ENCODE peak calls at places on chromosomes 4 and X, in nine cellular contexts. I, Y, P, D, Q, E, K, O and G are unnamed samples.
A peak's percentile ranks its signal among the peaks of the same experiment; 100 is the strongest.

GRCh38 chrX:132564026-132564425 is 75.2 kb upstream of the MBNL3 start:
- DNase-seq in I (peak; percentile 24), Y (peak; percentile 21), P (no peak), D (peak; percentile 28), Q (no peak), E (no peak), K (no peak), O (no peak), G (no peak)

GRCh38 chr4:41218703-41219102 is 4.4 kb upstream of the APBB2 start:
- DNase-seq in I (no peak), Y (no peak), P (no peak), D (no peak), Q (no peak), E (no peak), K (no peak), O (no peak), G (no peak)

GRCh38 chr4:83153312-83153915 is 38.9 kb upstream of the PLAC8 start:
- DNase-seq in I (no peak), Y (peak; percentile 9), P (no peak), D (no peak), Q (no peak), E (no peak), K (no peak), O (no peak), G (no peak)

GRCh38 chr4:14726441-14727405 is 275.6 kb upstream of the CPEB2 start:
- DNase-seq in I (peak; percentile 65), Y (peak; percentile 40), P (no peak), D (peak; percentile 28), Q (no peak), E (no peak), K (peak; percentile 19), O (no peak), G (no peak)

GRCh38 chrX:17192111-17192510 is 182.9 kb upstream of the NHS start:
- DNase-seq in I (peak; percentile 5), Y (no peak), P (no peak), D (no peak), Q (no peak), E (no peak), K (no peak), O (no peak), G (no peak)

GRCh38 chr4:133921280-133922195 is 280.1 kb downstream of the PABPC4L start:
- DNase-seq in I (peak; percentile 29), Y (peak; percentile 44), P (no peak), D (peak; percentile 55), Q (no peak), E (no peak), K (no peak), O (no peak), G (no peak)

GRCh38 chr4:85448880-85449763 is 25.8 kb upstream of the ARHGAP24 start:
- DNase-seq in I (no peak), Y (no peak), P (no peak), D (no peak), Q (no peak), E (no peak), K (no peak), O (no peak), G (no peak)

GRCh38 chr4:110287130-110287529 is 88.7 kb upstream of the ELOVL6 start:
- DNase-seq in I (peak; percentile 87), Y (peak; percentile 69), P (no peak), D (peak; percentile 75), Q (no peak), E (no peak), K (no peak), O (no peak), G (peak; percentile 17)

GRCh38 chr4:1577818-1578217 is 106.3 kb downstream of the FAM53A start:
- DNase-seq in I (no peak), Y (no peak), P (no peak), D (no peak), Q (no peak), E (no peak), K (no peak), O (no peak), G (no peak)

GRCh38 chrX:1165535-1166196 is 46.8 kb downstream of the CRLF2 start:
- DNase-seq in I (no peak), Y (peak; percentile 12), P (no peak), D (peak; percentile 0), Q (peak; percentile 47), E (peak; percentile 50), K (no peak), O (no peak), G (no peak)

GRCh38 chr4:113368056-113368455 is 318.6 kb downstream of the ANK2 start:
- DNase-seq in I (peak; percentile 91), Y (no peak), P (peak; percentile 37), D (no peak), Q (no peak), E (no peak), K (no peak), O (no peak), G (peak; percentile 70)

GRCh38 chr4:76758290-76758882 is 139.6 kb downstream of the SOWAHB start:
- DNase-seq in I (peak; percentile 88), Y (peak; percentile 91), P (no peak), D (peak; percentile 88), Q (peak; percentile 55), E (no peak), K (no peak), O (no peak), G (no peak)

DNA sequence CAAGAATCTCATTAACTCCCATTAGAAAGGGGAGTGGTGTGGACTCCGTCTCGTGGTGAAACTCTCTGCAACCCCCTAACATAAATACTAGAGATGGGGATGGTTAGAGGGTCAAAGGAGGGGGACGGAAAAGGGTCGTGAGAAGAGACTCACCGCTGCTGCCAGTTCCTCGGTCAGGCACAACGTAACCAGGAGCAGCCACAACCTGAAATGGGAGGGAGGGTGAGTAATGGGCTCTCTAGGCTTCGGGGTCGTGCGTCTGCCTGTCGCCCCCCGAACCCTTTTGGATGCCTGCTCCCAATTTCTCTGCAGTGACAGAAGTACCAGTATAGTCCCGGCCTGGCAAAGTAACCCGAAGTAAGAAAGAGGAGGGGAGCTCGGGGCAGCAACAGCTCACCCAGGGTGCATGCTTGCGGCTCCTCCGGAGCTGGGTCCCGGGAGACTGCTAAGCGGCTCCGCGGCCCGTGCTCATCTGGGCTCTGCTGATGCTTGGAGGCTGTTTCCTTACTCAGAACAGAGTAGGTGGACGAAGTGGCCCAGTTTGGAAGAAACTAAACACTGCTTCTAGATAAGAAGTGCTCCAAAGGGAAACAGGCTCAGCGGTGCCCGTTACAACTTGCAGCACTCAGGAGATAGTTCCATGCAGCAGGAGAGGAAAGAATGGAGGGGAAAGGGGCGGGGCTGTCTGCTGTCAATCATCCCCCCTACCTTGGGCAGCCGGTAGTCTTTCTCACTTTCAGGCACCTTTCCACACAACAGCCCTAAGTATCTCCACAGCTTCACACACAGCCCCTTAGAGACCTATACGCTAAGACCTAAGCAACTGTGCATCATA is at the start of gene COL4A6:
- DNase-seq in I (no peak), Y (no peak), P (no peak), D (no peak), Q (peak; percentile 77), E (peak; percentile 60), K (no peak), O (no peak), G (no peak)
- H3K4me3 ChIP-seq in I (peak within 1 kb of the TSS; percentile 61), Y (peak within 1 kb of the TSS; percentile 61), P (no peak within 1 kb of the TSS), D (peak within 1 kb of the TSS; percentile 65), Q (peak within 1 kb of the TSS; percentile 87), E (peak within 1 kb of the TSS; percentile 62), K (no peak within 1 kb of the TSS), O (peak within 1 kb of the TSS; percentile 37), G (peak within 1 kb of the TSS; percentile 60)

GRCh38 chr4:143554728-143555597 is 41.5 kb downstream of the SMARCA5 start:
- DNase-seq in I (no peak), Y (no peak), P (no peak), D (no peak), Q (no peak), E (no peak), K (no peak), O (no peak), G (no peak)

GRCh38 chr4:143559757-143560147 is 46.2 kb downstream of the SMARCA5 start:
- DNase-seq in I (peak; percentile 7), Y (no peak), P (no peak), D (no peak), Q (no peak), E (no peak), K (no peak), O (no peak), G (no peak)

GRCh38 chr4:143555676-143556075 is 42.2 kb downstream of the SMARCA5 start:
- DNase-seq in I (peak; percentile 5), Y (no peak), P (no peak), D (peak; percentile 5), Q (no peak), E (no peak), K (no peak), O (no peak), G (no peak)

GRCh38 chr4:143558286-143558685 is 44.8 kb downstream of the SMARCA5 start:
- DNase-seq in I (no peak), Y (no peak), P (no peak), D (no peak), Q (no peak), E (no peak), K (no peak), O (no peak), G (no peak)

GRCh38 chr4:143558823-143559756 is 45.6 kb downstream of the SMARCA5 start:
- DNase-seq in I (peak; percentile 54), Y (peak; percentile 66), P (peak; percentile 13), D (peak; percentile 58), Q (peak; percentile 68), E (peak; percentile 79), K (peak; percentile 79), O (peak; percentile 52), G (no peak)
- TF ChIP-seq CTCF in I (peak; percentile 39), Y (peak; percentile 57), P (peak; percentile 48), D (peak; percentile 40), Q (peak; percentile 83), E (peak; percentile 52), K (peak; percentile 44), O (peak; percentile 63), G (peak; percentile 30)

DNA sequence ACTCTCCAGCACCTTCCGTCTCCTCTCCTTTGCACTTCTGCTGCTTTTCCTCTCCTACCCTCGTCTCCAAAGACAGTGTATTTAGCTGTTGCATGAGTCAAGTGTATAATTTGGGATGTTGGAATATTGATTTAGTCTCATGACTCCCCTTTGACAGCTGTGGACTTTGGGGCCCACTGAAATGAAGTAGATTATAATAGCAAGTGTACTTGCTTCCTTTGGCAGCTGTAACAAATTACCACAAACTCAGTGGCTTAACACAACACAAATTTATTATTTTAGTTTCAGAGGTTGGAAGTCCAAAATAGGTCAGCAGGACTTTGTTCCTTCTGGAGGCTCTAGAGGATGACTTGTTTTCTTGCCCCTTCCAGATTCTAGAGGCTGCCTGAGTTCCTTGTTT is 29.5 kb upstream of the MSL3 start:
- DNase-seq in I (no peak), Y (no peak), P (no peak), D (no peak), Q (no peak), E (no peak), K (no peak), O (no peak), G (no peak)
- H3K4me3 ChIP-seq in I (no peak overlapping the region), Y (no peak overlapping the region), P (no peak overlapping the region), D (no peak overlapping the region), Q (no peak overlapping the region), E (no peak overlapping the region), K (no peak overlapping the region), O (no peak overlapping the region), G (no peak overlapping the region)

DNA sequence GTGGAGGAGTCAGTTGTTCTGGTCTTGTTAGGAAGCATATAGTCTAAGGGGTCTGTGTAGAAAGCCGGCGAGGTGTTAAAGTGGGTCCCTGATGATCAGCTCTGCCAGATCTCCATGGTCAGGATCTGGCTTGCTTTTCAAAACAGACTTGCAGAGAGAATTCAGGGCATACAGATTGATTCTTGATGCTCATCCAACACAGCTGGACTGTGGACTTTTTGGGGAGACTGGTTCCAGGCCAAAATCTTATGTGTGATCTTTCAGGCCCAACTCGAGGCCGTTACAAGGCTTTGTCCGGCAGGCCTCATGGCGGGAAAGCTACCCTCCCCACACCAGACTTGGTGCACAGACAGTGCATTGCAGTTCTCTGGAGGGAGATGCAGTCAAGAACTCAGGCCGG is 83.0 kb upstream of the BOD1L1 start:
- DNase-seq in I (no peak), Y (no peak), P (no peak), D (no peak), Q (no peak), E (no peak), K (no peak), O (no peak), G (no peak)
- TF ChIP-seq CTCF in I (no peak), Y (no peak), P (no peak), D (no peak), Q (no peak), E (no peak), K (no peak), O (no peak), G (no peak)